ENCODE peak calls at places on chromosomes 13 and 19, in four cellular contexts. U is AG09309, Y is WTC11, V is endothelial cell of umbilical vein. Q is an unnamed sample.

GRCh38 chr19:5547881-5548280 is 19.9 kb downstream of the TINCR start:
- DNase-seq in U (no peak), Y (peak), V (peak), Q (peak)

GRCh38 chr19:6242677-6243076 is 37.1 kb downstream of the MLLT1 start:
- DNase-seq in V (no peak), U (no peak), Y (no peak), Q (no peak)

GRCh38 chr19:1566392-1567115 is 1.6 kb downstream of the MEX3D start:
- DNase-seq in V (peak), U (peak), Y (peak), Q (peak)

GRCh38 chr19:33333615-33334014 is 31.3 kb upstream of the CEBPA start:
- DNase-seq in Y (no peak), V (no peak), U (no peak), Q (no peak)

GRCh38 chr13:114310961-114311360 is 3.3 kb upstream of the CHAMP1 start:
- DNase-seq in U (no peak), V (no peak), Y (no peak), Q (no peak)

GRCh38 chr13:110183925-110184324 is 123.0 kb downstream of the COL4A1 start:
- DNase-seq in V (no peak), U (no peak), Y (no peak), Q (peak)

GRCh38 chr13:28624707-28625432 is 34.1 kb upstream of the POMP start:
- DNase-seq in Y (no peak), V (no peak), U (no peak), Q (no peak)

GRCh38 chr13:99416411-99417121 is 84.7 kb upstream of the TM9SF2 start:
- DNase-seq in U (no peak), Y (no peak), V (no peak), Q (no peak)

GRCh38 chr13:106318941-106319411 is 216.5 kb downstream of the EFNB2 start:
- DNase-seq in U (peak), Y (no peak), V (peak), Q (no peak)

GRCh38 chr19:11125994-11126685 is 29.4 kb downstream of the SPC24 start:
- DNase-seq in Y (peak), V (peak), U (no peak), Q (peak)

DNA sequence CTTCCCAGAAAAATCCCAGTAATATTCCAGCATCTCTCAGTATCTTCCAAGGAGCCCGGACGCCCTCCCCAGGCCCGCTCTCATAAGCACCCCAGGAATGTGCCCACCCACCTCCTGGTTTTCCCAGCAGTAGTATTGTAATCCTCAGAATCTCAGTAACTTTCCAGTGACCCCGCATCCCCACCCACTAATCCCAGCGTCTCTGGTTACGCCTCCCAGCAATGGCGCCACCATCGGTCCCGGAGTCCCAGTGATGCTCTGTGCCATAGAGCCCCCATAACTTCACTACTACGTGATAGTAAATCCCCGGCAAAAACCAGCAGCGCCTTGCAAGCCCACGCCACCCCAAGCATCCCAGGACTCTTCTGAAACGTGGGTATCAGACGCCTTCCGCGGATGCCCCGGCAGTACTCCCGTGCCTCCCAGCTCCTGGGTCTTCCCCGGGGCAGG is 961 bp upstream of the PNPLA6 start:
- DNase-seq in U (peak), V (peak), Y (peak), Q (peak)
- TF ChIP-seq CTCF in U (peak), V (peak), Y (no peak), Q (no peak)

GRCh38 chr19:15249912-15250634 is 17.8 kb upstream of the EPHX3 start:
- DNase-seq in U (peak), V (peak), Y (no peak), Q (no peak)

GRCh38 chr19:15248106-15248505 is 15.9 kb upstream of the EPHX3 start:
- DNase-seq in U (no peak), Y (no peak), V (no peak), Q (no peak)

GRCh38 chr19:15248648-15249559 is 16.7 kb upstream of the EPHX3 start:
- DNase-seq in Y (no peak), V (peak), U (peak), Q (no peak)

GRCh38 chr19:15250635-15250993 is 18.4 kb upstream of the EPHX3 start:
- DNase-seq in V (no peak), U (no peak), Y (no peak), Q (no peak)

DNA sequence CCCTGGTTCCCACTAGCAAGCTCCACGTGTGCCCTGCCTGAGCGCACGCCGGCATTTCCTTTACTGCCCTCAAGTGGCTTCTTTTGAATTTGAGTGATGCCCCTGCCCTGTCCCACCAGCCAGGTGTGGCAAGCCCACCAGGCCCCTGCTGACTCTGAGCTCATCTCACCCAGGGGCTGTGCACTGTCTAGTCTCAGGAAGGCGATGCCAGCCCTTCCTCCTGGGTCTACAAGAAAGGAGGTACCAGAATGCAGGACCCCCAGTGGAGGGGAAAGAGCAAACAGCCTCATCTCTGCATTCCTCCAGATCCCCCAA is 17.3 kb upstream of the EPHX3 start:
- DNase-seq in V (no peak), Y (no peak), U (no peak), Q (no peak)
- TF ChIP-seq CTCF in V (no peak), Y (no peak), U (no peak), Q (no peak)

DNA sequence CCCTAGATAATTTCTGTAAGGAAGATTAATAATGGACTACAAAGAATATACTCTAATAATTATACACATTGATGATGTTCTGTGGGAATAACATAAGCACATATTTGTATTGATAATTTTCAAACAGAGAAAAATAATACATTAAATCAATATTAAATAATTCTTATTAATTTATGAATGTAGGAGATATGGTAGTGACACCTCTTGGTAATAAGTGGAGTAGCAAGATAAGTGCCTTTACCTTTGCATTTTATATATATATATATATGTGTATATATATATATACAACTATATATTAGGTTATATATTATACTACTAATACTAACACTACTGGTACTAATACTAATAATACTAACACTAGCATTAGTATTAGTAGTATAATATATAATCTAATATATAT is 905.8 kb downstream of the SLITRK1 start:
- DNase-seq in Y (no peak), U (no peak), V (no peak), Q (no peak)
- TF ChIP-seq CTCF in Y (no peak), U (no peak), V (no peak), Q (no peak)

DNA sequence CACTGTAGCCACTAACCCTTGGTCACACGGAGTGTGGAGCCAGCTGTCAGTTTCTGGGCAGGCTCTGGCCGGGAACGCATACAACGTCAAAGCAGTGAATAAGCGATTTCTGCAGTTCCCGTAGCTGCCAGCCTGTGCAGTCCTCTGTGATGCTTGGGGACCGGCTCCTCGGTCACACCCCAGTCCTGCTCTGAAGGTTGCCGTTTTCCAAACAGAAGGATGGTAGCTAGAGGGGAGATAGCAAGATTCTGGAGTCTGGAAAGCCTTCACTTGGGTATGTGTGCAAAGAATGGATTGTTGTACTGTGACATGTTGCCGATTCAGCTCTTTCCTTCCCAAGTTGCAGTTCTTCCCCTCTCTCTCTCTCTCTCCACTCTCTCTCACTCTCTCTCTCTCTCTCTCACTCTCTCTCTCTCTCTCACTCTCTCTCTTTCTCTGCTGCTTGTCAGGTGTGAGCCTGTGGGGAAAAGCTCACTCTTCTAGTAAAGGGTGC is 38.7 kb upstream of the C1QTNF9 start:
- DNase-seq in U (no peak), V (peak), Y (no peak), Q (peak)
- TF ChIP-seq CTCF in U (no peak), V (no peak), Y (no peak), Q (peak)

DNA sequence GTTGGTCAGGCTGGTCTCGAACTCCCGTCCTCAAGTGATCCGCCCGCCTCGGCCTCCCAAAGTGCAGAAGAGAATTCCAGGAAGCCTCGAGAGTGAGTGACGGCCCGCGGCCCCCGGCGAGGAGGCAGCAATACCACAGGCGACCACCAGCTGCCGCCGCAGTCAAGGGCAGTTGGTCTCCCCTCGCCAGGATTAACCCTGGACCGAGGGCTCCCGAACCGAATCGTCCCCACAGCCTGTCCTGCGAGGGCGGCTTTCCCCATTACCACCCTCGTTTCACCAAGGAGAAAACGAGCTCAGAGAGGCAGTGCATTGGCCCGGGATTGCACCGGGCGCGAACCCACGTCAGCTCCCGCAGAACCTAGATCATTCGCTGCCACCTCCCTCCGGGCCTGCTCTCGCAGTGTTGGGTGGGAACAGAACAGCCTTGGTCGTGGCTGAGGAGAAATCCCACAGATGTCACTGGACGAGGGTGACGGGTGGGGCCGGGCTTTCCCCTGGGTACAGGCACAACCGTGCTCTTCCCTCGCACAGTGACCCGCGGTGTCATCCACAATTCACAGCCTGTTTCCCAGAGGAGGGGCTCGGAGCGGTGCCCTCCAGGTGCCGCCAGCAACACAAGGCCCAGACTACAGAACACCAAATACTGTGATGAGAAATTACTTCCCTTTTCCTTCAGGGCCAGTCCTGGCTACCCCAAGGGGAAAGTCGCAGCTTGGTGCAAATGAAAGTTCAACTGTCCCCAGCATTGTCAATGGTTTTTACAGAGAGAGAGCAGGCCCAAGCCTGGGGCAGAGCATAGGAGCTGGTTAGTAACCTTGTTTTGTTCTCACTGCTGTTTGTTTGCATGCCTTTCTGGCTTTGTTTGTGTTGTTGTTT is 24.8 kb downstream of the C2CD4C start:
- DNase-seq in U (no peak), Y (peak), V (peak), Q (peak)
- TF ChIP-seq CTCF in U (peak), Y (peak), V (peak), Q (peak)

DNA sequence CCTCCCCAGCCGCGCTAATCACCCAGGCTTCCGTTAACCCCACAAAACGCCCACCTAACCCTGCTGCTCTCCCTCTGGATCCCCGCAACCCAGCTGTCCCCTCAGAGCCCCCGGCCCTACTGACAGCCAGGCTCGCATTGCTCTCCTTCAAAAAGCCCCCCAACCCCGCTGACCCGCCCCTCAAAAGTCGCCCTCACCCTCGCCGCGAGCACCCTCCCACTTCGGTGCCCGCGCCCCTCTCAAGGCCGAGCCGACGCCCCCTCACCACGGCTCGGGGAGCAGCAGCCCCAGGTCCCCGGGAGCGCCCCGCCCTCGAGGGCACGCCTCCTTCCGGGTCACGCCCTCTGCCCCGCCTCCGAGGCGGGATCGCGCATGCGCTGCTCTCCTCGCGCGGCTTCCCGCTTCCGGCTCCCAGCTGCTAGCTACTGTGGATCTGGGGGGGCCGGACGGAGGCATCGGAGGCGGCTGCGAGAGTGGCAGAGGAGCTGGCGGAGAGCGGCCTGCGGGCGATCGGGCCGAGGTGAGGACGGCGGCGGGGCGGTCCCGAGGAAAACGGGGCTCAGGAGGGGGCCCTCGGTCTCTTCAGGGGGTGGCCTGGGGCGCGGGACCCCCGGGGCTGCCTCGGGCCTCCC is 46.1 kb downstream of the ARHGEF18 start:
- DNase-seq in Y (peak), V (peak), U (peak), Q (peak)
- TF ChIP-seq CTCF in Y (no peak), V (no peak), U (no peak), Q (peak)

GRCh38 chr19:37564624-37565369 is 29.8 kb downstream of the ZNF571 start:
- DNase-seq in Y (no peak), V (peak), U (no peak), Q (no peak)
- TF ChIP-seq CTCF in Y (no peak), V (no peak), U (no peak), Q (no peak)

GRCh38 chr19:7506385-7507328 is 9.2 kb upstream of the ZNF358 start:
- DNase-seq in Y (peak), U (no peak), V (peak), Q (peak)

GRCh38 chr19:7505288-7505681 is 10.6 kb upstream of the ZNF358 start:
- DNase-seq in U (no peak), Y (peak), V (no peak), Q (no peak)

GRCh38 chr19:7509625-7510024 is 6.3 kb upstream of the ZNF358 start:
- DNase-seq in Y (peak), U (no peak), V (no peak), Q (no peak)

GRCh38 chr19:7505682-7506384 is 10.1 kb upstream of the ZNF358 start:
- DNase-seq in Y (peak), U (no peak), V (no peak), Q (no peak)

GRCh38 chr19:7507884-7508283 is 8.0 kb upstream of the ZNF358 start:
- DNase-seq in Y (peak), U (no peak), V (peak), Q (peak)
- TF ChIP-seq CTCF in Y (no peak), U (no peak), V (no peak), Q (no peak)